ENCODE peak calls at places on chromosomes 16 and 17, in ten cellular contexts. One of them, this sample, is unnamed.

GRCh38 chr17:73644145-73645049 is at the start of gene SDK2:
- DNase-seq in stimulated activated CD4-positive, alpha-beta T cell treated with anti-CD3 and anti-CD28 coated beads, Interleukin-4, amount 100 ng/mL, for 4 hours: no peak
- DNase-seq in skeletal muscle cell: no peak
- DNase-seq in Peyer's patch: peak; percentile 49
- DNase-seq in HuH-7.5: no peak
- DNase-seq in lower lobe of right lung: no peak
- DNase-seq in NCI-H2081: peak; percentile 66
- DNase-seq in astrocyte of the hippocampus: peak; percentile 42
- DNase-seq in PC-3: no peak
- DNase-seq in activated T-cell treated with anti-CD3 and anti-CD28 coated beads, Interleukin-2, amount 50 U/mL, for 72 hours: peak; percentile 9
- DNase-seq in this sample: peak; percentile 50

GRCh38 chr17:77478281-77478680 is 337.5 kb downstream of the SEC14L1 start:
- DNase-seq in stimulated activated CD4-positive, alpha-beta T cell treated with anti-CD3 and anti-CD28 coated beads, Interleukin-4, amount 100 ng/mL, for 4 hours: no peak
- DNase-seq in skeletal muscle cell: no peak
- DNase-seq in Peyer's patch: no peak
- DNase-seq in HuH-7.5: no peak
- DNase-seq in lower lobe of right lung: no peak
- DNase-seq in NCI-H2081: no peak
- DNase-seq in astrocyte of the hippocampus: peak; percentile 42
- DNase-seq in PC-3: no peak
- DNase-seq in activated T-cell treated with anti-CD3 and anti-CD28 coated beads, Interleukin-2, amount 50 U/mL, for 72 hours: no peak
- DNase-seq in this sample: no peak

GRCh38 chr17:48626470-48627241 is 498 bp upstream of the HOXB9 start:
- DNase-seq in stimulated activated CD4-positive, alpha-beta T cell treated with anti-CD3 and anti-CD28 coated beads, Interleukin-4, amount 100 ng/mL, for 4 hours: peak; percentile 70
- DNase-seq in skeletal muscle cell: no peak
- DNase-seq in Peyer's patch: peak; percentile 81
- DNase-seq in HuH-7.5: no peak
- DNase-seq in lower lobe of right lung: no peak
- DNase-seq in NCI-H2081: peak; percentile 54
- DNase-seq in astrocyte of the hippocampus: no peak
- DNase-seq in PC-3: peak; percentile 65
- DNase-seq in activated T-cell treated with anti-CD3 and anti-CD28 coated beads, Interleukin-2, amount 50 U/mL, for 72 hours: peak; percentile 78
- DNase-seq in this sample: peak; percentile 71

GRCh38 chr16:70766176-70766575 is 34.8 kb downstream of the VAC14 start:
- DNase-seq in stimulated activated CD4-positive, alpha-beta T cell treated with anti-CD3 and anti-CD28 coated beads, Interleukin-4, amount 100 ng/mL, for 4 hours: no peak
- DNase-seq in skeletal muscle cell: no peak
- DNase-seq in Peyer's patch: no peak
- DNase-seq in HuH-7.5: no peak
- DNase-seq in lower lobe of right lung: no peak
- DNase-seq in NCI-H2081: no peak
- DNase-seq in astrocyte of the hippocampus: no peak
- DNase-seq in PC-3: no peak
- DNase-seq in activated T-cell treated with anti-CD3 and anti-CD28 coated beads, Interleukin-2, amount 50 U/mL, for 72 hours: no peak
- DNase-seq in this sample: no peak

GRCh38 chr17:77490361-77491183 is 349.8 kb downstream of the SEC14L1 start:
- DNase-seq in stimulated activated CD4-positive, alpha-beta T cell treated with anti-CD3 and anti-CD28 coated beads, Interleukin-4, amount 100 ng/mL, for 4 hours: no peak
- DNase-seq in skeletal muscle cell: no peak
- DNase-seq in Peyer's patch: peak; percentile 38
- DNase-seq in HuH-7.5: no peak
- DNase-seq in lower lobe of right lung: peak; percentile 42
- DNase-seq in NCI-H2081: no peak
- DNase-seq in astrocyte of the hippocampus: no peak
- DNase-seq in PC-3: no peak
- DNase-seq in activated T-cell treated with anti-CD3 and anti-CD28 coated beads, Interleukin-2, amount 50 U/mL, for 72 hours: no peak
- DNase-seq in this sample: no peak

GRCh38 chr17:76547183-76547641 is 7.4 kb downstream of the PRCD start:
- DNase-seq in stimulated activated CD4-positive, alpha-beta T cell treated with anti-CD3 and anti-CD28 coated beads, Interleukin-4, amount 100 ng/mL, for 4 hours: peak; percentile 48
- DNase-seq in skeletal muscle cell: peak; percentile 49
- DNase-seq in Peyer's patch: peak; percentile 44
- DNase-seq in HuH-7.5: peak; percentile 83
- DNase-seq in lower lobe of right lung: peak; percentile 51
- DNase-seq in NCI-H2081: peak; percentile 47
- DNase-seq in astrocyte of the hippocampus: peak; percentile 75
- DNase-seq in PC-3: peak; percentile 80
- DNase-seq in activated T-cell treated with anti-CD3 and anti-CD28 coated beads, Interleukin-2, amount 50 U/mL, for 72 hours: peak; percentile 61
- DNase-seq in this sample: peak; percentile 80

GRCh38 chr17:14813649-14814048 is 451.5 kb downstream of the PMP22 start:
- DNase-seq in stimulated activated CD4-positive, alpha-beta T cell treated with anti-CD3 and anti-CD28 coated beads, Interleukin-4, amount 100 ng/mL, for 4 hours: no peak
- DNase-seq in skeletal muscle cell: no peak
- DNase-seq in Peyer's patch: no peak
- DNase-seq in HuH-7.5: peak; percentile 33
- DNase-seq in lower lobe of right lung: peak; percentile 68
- DNase-seq in NCI-H2081: no peak
- DNase-seq in astrocyte of the hippocampus: no peak
- DNase-seq in PC-3: peak; percentile 44
- DNase-seq in activated T-cell treated with anti-CD3 and anti-CD28 coated beads, Interleukin-2, amount 50 U/mL, for 72 hours: peak; percentile 26
- DNase-seq in this sample: peak; percentile 15

GRCh38 chr17:19338031-19338990 is 24.2 kb downstream of the B9D1 start:
- DNase-seq in stimulated activated CD4-positive, alpha-beta T cell treated with anti-CD3 and anti-CD28 coated beads, Interleukin-4, amount 100 ng/mL, for 4 hours: peak; percentile 56
- DNase-seq in skeletal muscle cell: no peak
- DNase-seq in Peyer's patch: peak; percentile 66
- DNase-seq in HuH-7.5: peak; percentile 86
- DNase-seq in lower lobe of right lung: peak; percentile 81
- DNase-seq in NCI-H2081: no peak
- DNase-seq in astrocyte of the hippocampus: peak; percentile 54
- DNase-seq in PC-3: peak; percentile 65
- DNase-seq in activated T-cell treated with anti-CD3 and anti-CD28 coated beads, Interleukin-2, amount 50 U/mL, for 72 hours: peak; percentile 67
- DNase-seq in this sample: peak; percentile 85

GRCh38 chr16:11597737-11598136 is 11.0 kb upstream of the LITAF start:
- DNase-seq in stimulated activated CD4-positive, alpha-beta T cell treated with anti-CD3 and anti-CD28 coated beads, Interleukin-4, amount 100 ng/mL, for 4 hours: no peak
- DNase-seq in skeletal muscle cell: peak; percentile 12
- DNase-seq in Peyer's patch: no peak
- DNase-seq in HuH-7.5: no peak
- DNase-seq in lower lobe of right lung: peak; percentile 41
- DNase-seq in NCI-H2081: no peak
- DNase-seq in astrocyte of the hippocampus: peak; percentile 23
- DNase-seq in PC-3: no peak
- DNase-seq in activated T-cell treated with anti-CD3 and anti-CD28 coated beads, Interleukin-2, amount 50 U/mL, for 72 hours: no peak
- DNase-seq in this sample: no peak

GRCh38 chr17:45129426-45129939 is 2.8 kb downstream of the PLCD3 start:
- DNase-seq in stimulated activated CD4-positive, alpha-beta T cell treated with anti-CD3 and anti-CD28 coated beads, Interleukin-4, amount 100 ng/mL, for 4 hours: no peak
- DNase-seq in skeletal muscle cell: no peak
- DNase-seq in Peyer's patch: no peak
- DNase-seq in HuH-7.5: no peak
- DNase-seq in lower lobe of right lung: no peak
- DNase-seq in NCI-H2081: no peak
- DNase-seq in astrocyte of the hippocampus: peak; percentile 46
- DNase-seq in PC-3: no peak
- DNase-seq in activated T-cell treated with anti-CD3 and anti-CD28 coated beads, Interleukin-2, amount 50 U/mL, for 72 hours: no peak
- DNase-seq in this sample: no peak

GRCh38 chr16:57175896-57176295 is 9.9 kb downstream of the PSME3IP1 start:
- DNase-seq in stimulated activated CD4-positive, alpha-beta T cell treated with anti-CD3 and anti-CD28 coated beads, Interleukin-4, amount 100 ng/mL, for 4 hours: no peak
- DNase-seq in skeletal muscle cell: no peak
- DNase-seq in Peyer's patch: no peak
- DNase-seq in HuH-7.5: no peak
- DNase-seq in lower lobe of right lung: no peak
- DNase-seq in NCI-H2081: no peak
- DNase-seq in astrocyte of the hippocampus: peak; percentile 80
- DNase-seq in PC-3: no peak
- DNase-seq in activated T-cell treated with anti-CD3 and anti-CD28 coated beads, Interleukin-2, amount 50 U/mL, for 72 hours: no peak
- DNase-seq in this sample: no peak

GRCh38 chr16:892536-893255 is 78.1 kb downstream of the LMF1 start:
- DNase-seq in stimulated activated CD4-positive, alpha-beta T cell treated with anti-CD3 and anti-CD28 coated beads, Interleukin-4, amount 100 ng/mL, for 4 hours: no peak
- DNase-seq in skeletal muscle cell: no peak
- DNase-seq in Peyer's patch: no peak
- DNase-seq in HuH-7.5: no peak
- DNase-seq in lower lobe of right lung: no peak
- DNase-seq in NCI-H2081: no peak
- DNase-seq in astrocyte of the hippocampus: peak; percentile 21
- DNase-seq in PC-3: no peak
- DNase-seq in activated T-cell treated with anti-CD3 and anti-CD28 coated beads, Interleukin-2, amount 50 U/mL, for 72 hours: no peak
- DNase-seq in this sample: no peak

GRCh38 chr17:36544049-36544319 is 735 bp upstream of the GGNBP2 start:
- DNase-seq in stimulated activated CD4-positive, alpha-beta T cell treated with anti-CD3 and anti-CD28 coated beads, Interleukin-4, amount 100 ng/mL, for 4 hours: no peak
- DNase-seq in skeletal muscle cell: peak; percentile 4
- DNase-seq in Peyer's patch: peak; percentile 71
- DNase-seq in HuH-7.5: no peak
- DNase-seq in lower lobe of right lung: peak; percentile 61
- DNase-seq in NCI-H2081: peak; percentile 62
- DNase-seq in astrocyte of the hippocampus: peak; percentile 73
- DNase-seq in PC-3: peak; percentile 39
- DNase-seq in activated T-cell treated with anti-CD3 and anti-CD28 coated beads, Interleukin-2, amount 50 U/mL, for 72 hours: peak; percentile 45
- DNase-seq in this sample: peak; percentile 51

GRCh38 chr17:83200231-83200699 is 120.9 kb downstream of the METRNL start:
- DNase-seq in stimulated activated CD4-positive, alpha-beta T cell treated with anti-CD3 and anti-CD28 coated beads, Interleukin-4, amount 100 ng/mL, for 4 hours: no peak
- DNase-seq in skeletal muscle cell: no peak
- DNase-seq in Peyer's patch: no peak
- DNase-seq in HuH-7.5: no peak
- DNase-seq in lower lobe of right lung: peak; percentile 86
- DNase-seq in NCI-H2081: no peak
- DNase-seq in astrocyte of the hippocampus: no peak
- DNase-seq in PC-3: peak; percentile 52
- DNase-seq in activated T-cell treated with anti-CD3 and anti-CD28 coated beads, Interleukin-2, amount 50 U/mL, for 72 hours: peak; percentile 91
- DNase-seq in this sample: no peak

GRCh38 chr17:78736526-78737079 is 45.5 kb downstream of the CYTH1 start:
- DNase-seq in stimulated activated CD4-positive, alpha-beta T cell treated with anti-CD3 and anti-CD28 coated beads, Interleukin-4, amount 100 ng/mL, for 4 hours: peak; percentile 50
- DNase-seq in skeletal muscle cell: no peak
- DNase-seq in Peyer's patch: peak; percentile 91
- DNase-seq in HuH-7.5: no peak
- DNase-seq in lower lobe of right lung: peak; percentile 93
- DNase-seq in NCI-H2081: peak; percentile 66
- DNase-seq in astrocyte of the hippocampus: no peak
- DNase-seq in PC-3: peak; percentile 93
- DNase-seq in activated T-cell treated with anti-CD3 and anti-CD28 coated beads, Interleukin-2, amount 50 U/mL, for 72 hours: peak; percentile 64
- DNase-seq in this sample: peak; percentile 48

GRCh38 chr16:57785924-57786323 is 16.4 kb downstream of the KIFC3 start:
- DNase-seq in stimulated activated CD4-positive, alpha-beta T cell treated with anti-CD3 and anti-CD28 coated beads, Interleukin-4, amount 100 ng/mL, for 4 hours: no peak
- DNase-seq in skeletal muscle cell: no peak
- DNase-seq in Peyer's patch: no peak
- DNase-seq in HuH-7.5: no peak
- DNase-seq in lower lobe of right lung: no peak
- DNase-seq in NCI-H2081: no peak
- DNase-seq in astrocyte of the hippocampus: no peak
- DNase-seq in PC-3: no peak
- DNase-seq in activated T-cell treated with anti-CD3 and anti-CD28 coated beads, Interleukin-2, amount 50 U/mL, for 72 hours: no peak
- DNase-seq in this sample: no peak

GRCh38 chr16:70772493-70772892 is 28.5 kb downstream of the VAC14 start:
- DNase-seq in stimulated activated CD4-positive, alpha-beta T cell treated with anti-CD3 and anti-CD28 coated beads, Interleukin-4, amount 100 ng/mL, for 4 hours: no peak
- DNase-seq in skeletal muscle cell: no peak
- DNase-seq in Peyer's patch: no peak
- DNase-seq in HuH-7.5: no peak
- DNase-seq in lower lobe of right lung: no peak
- DNase-seq in NCI-H2081: no peak
- DNase-seq in astrocyte of the hippocampus: no peak
- DNase-seq in PC-3: peak; percentile 12
- DNase-seq in activated T-cell treated with anti-CD3 and anti-CD28 coated beads, Interleukin-2, amount 50 U/mL, for 72 hours: no peak
- DNase-seq in this sample: no peak

GRCh38 chr16:84638195-84638806 is 10.0 kb upstream of the KLHL36 start:
- DNase-seq in stimulated activated CD4-positive, alpha-beta T cell treated with anti-CD3 and anti-CD28 coated beads, Interleukin-4, amount 100 ng/mL, for 4 hours: no peak
- DNase-seq in skeletal muscle cell: no peak
- DNase-seq in Peyer's patch: peak; percentile 41
- DNase-seq in HuH-7.5: no peak
- DNase-seq in lower lobe of right lung: no peak
- DNase-seq in NCI-H2081: no peak
- DNase-seq in astrocyte of the hippocampus: no peak
- DNase-seq in PC-3: no peak
- DNase-seq in activated T-cell treated with anti-CD3 and anti-CD28 coated beads, Interleukin-2, amount 50 U/mL, for 72 hours: no peak
- DNase-seq in this sample: no peak